ENCODE peak calls at places on chromosome 16, in four cellular contexts. One of them, this sample, is unnamed.

GRCh38 chr16:26983426-26983825 is 83.3 kb upstream of the C16orf82 start:
- DNase-seq in HepG2: no peak
- DNase-seq in GM12878: no peak
- DNase-seq in K562: no peak
- DNase-seq in this sample: no peak

GRCh38 chr16:70705056-70705455 is 19.2 kb upstream of the MTSS2 start:
- DNase-seq in K562: no peak
- DNase-seq in HepG2: no peak
- DNase-seq in GM12878: no peak
- DNase-seq in this sample: no peak

GRCh38 chr16:76335187-76335974 is 58.2 kb downstream of the CNTNAP4 start:
- DNase-seq in HepG2: no peak
- DNase-seq in GM12878: no peak
- DNase-seq in K562: no peak
- DNase-seq in this sample: no peak

GRCh38 chr16:3268294-3268693 is 11.9 kb upstream of the MEFV start:
- DNase-seq in HepG2: no peak
- DNase-seq in GM12878: no peak
- DNase-seq in K562: no peak
- DNase-seq in this sample: no peak

GRCh38 chr16:19265531-19265930 is 20.0 kb upstream of the CLEC19A start:
- DNase-seq in GM12878: no peak
- DNase-seq in K562: no peak
- DNase-seq in HepG2: no peak
- DNase-seq in this sample: no peak

GRCh38 chr16:67000384-67001158 is 12.2 kb downstream of the CES4A start:
- DNase-seq in K562: peak; percentile 98
- DNase-seq in HepG2: no peak
- DNase-seq in GM12878: no peak
- DNase-seq in this sample: no peak

GRCh38 chr16:1991135-1991551 is 1.4 kb downstream of the SYNGR3 start:
- DNase-seq in GM12878: peak; percentile 71
- DNase-seq in HepG2: no peak
- DNase-seq in K562: no peak
- DNase-seq in this sample: no peak

GRCh38 chr16:52405441-52405840 is 141.5 kb downstream of the TOX3 start:
- DNase-seq in K562: no peak
- DNase-seq in HepG2: no peak
- DNase-seq in GM12878: no peak
- DNase-seq in this sample: no peak

GRCh38 chr16:69498926-69499325 is 66.8 kb upstream of the NFAT5 start:
- DNase-seq in GM12878: no peak
- DNase-seq in K562: no peak
- DNase-seq in HepG2: no peak
- DNase-seq in this sample: no peak

GRCh38 chr16:49937886-49938285 is 82.0 kb upstream of the ZNF423 start:
- DNase-seq in K562: no peak
- DNase-seq in HepG2: no peak
- DNase-seq in GM12878: no peak
- DNase-seq in this sample: no peak

GRCh38 chr16:24975428-24975889 is 39.7 kb downstream of the ARHGAP17 start:
- DNase-seq in K562: no peak
- DNase-seq in GM12878: peak; percentile 76
- DNase-seq in HepG2: no peak
- DNase-seq in this sample: no peak

GRCh38 chr16:65975049-65975708 is 391.3 kb upstream of the CDH5 start:
- DNase-seq in HepG2: no peak
- DNase-seq in GM12878: no peak
- DNase-seq in K562: peak; percentile 33
- DNase-seq in this sample: no peak

GRCh38 chr16:78784773-78785172 is 685.3 kb downstream of the WWOX start:
- DNase-seq in HepG2: no peak
- DNase-seq in GM12878: no peak
- DNase-seq in K562: no peak
- DNase-seq in this sample: no peak

GRCh38 chr16:70428178-70428998 is 10.5 kb downstream of the ST3GAL2 start:
- DNase-seq in GM12878: peak; percentile 79
- DNase-seq in K562: peak; percentile 90
- DNase-seq in HepG2: peak; percentile 100
- DNase-seq in this sample: peak; percentile 43

GRCh38 chr16:83717308-83717707 is 90.5 kb upstream of the HSBP1 start:
- DNase-seq in HepG2: no peak
- DNase-seq in K562: peak; percentile 52
- DNase-seq in GM12878: no peak
- DNase-seq in this sample: peak; percentile 16

GRCh38 chr16:24070851-24071250 is 185.3 kb upstream of the CACNG3 start:
- DNase-seq in K562: peak; percentile 83
- DNase-seq in HepG2: peak; percentile 29
- DNase-seq in GM12878: peak; percentile 9
- DNase-seq in this sample: peak; percentile 72

GRCh38 chr16:24701521-24701951 is 27.9 kb upstream of the TNRC6A start:
- DNase-seq in GM12878: no peak
- DNase-seq in K562: no peak
- DNase-seq in HepG2: no peak
- DNase-seq in this sample: no peak

GRCh38 chr16:31712064-31712540 is 161.5 kb upstream of the ZNF267 start:
- DNase-seq in K562: no peak
- DNase-seq in HepG2: no peak
- DNase-seq in GM12878: no peak
- DNase-seq in this sample: no peak

GRCh38 chr16:17303101-17303500 is 167.7 kb downstream of the XYLT1 start:
- DNase-seq in K562: no peak
- DNase-seq in GM12878: no peak
- DNase-seq in HepG2: no peak
- DNase-seq in this sample: no peak

GRCh38 chr16:17306745-17307144 is 164.0 kb downstream of the XYLT1 start:
- DNase-seq in GM12878: no peak
- DNase-seq in HepG2: no peak
- DNase-seq in K562: no peak
- DNase-seq in this sample: no peak

GRCh38 chr16:17304124-17304813 is 166.5 kb downstream of the XYLT1 start:
- DNase-seq in HepG2: no peak
- DNase-seq in GM12878: no peak
- DNase-seq in K562: no peak
- DNase-seq in this sample: no peak

GRCh38 chr16:17305694-17306093 is 165.1 kb downstream of the XYLT1 start:
- DNase-seq in HepG2: no peak
- DNase-seq in K562: no peak
- DNase-seq in GM12878: peak; percentile 48
- DNase-seq in this sample: no peak

DNA sequence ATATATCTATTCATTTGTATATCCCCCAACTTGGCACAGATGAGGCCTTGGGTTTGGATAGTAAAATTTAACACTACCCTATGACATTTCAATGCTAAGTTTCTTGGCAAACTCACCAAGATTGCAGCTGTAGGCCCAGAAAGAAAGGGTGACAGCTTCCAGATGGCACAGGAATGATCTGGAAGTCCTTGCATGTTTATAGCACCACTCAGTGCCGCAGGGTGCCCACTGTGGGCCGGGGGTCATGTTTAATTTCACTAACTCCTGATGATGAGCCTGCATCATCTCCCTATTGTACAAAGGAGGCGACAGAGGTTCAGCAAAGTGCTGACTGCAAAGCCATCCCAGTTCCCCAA is 166.0 kb downstream of the XYLT1 start:
- DNase-seq in K562: no peak
- DNase-seq in HepG2: no peak
- DNase-seq in GM12878: no peak
- DNase-seq in this sample: no peak
- TF ChIP-seq FOXK2 in K562: no peak
- TF ChIP-seq FOXK2 in HepG2: no peak
- TF ChIP-seq FOXK2 in GM12878: no peak
- TF ChIP-seq FOXK2 in this sample: no peak

GRCh38 chr16:88711750-88712340 is 5.5 kb downstream of the CTU2 start:
- DNase-seq in HepG2: no peak
- DNase-seq in GM12878: no peak
- DNase-seq in K562: no peak
- DNase-seq in this sample: no peak
- TF ChIP-seq FOXK2 in HepG2: no peak
- TF ChIP-seq FOXK2 in GM12878: no peak
- TF ChIP-seq FOXK2 in K562: no peak
- TF ChIP-seq FOXK2 in this sample: no peak

GRCh38 chr16:87832759-87833502 is 36.4 kb downstream of the SLC7A5 start:
- DNase-seq in K562: no peak
- DNase-seq in GM12878: no peak
- DNase-seq in HepG2: no peak
- DNase-seq in this sample: no peak
- TF ChIP-seq FOXK2 in K562: no peak
- TF ChIP-seq FOXK2 in GM12878: no peak
- TF ChIP-seq FOXK2 in HepG2: no peak
- TF ChIP-seq FOXK2 in this sample: no peak

DNA sequence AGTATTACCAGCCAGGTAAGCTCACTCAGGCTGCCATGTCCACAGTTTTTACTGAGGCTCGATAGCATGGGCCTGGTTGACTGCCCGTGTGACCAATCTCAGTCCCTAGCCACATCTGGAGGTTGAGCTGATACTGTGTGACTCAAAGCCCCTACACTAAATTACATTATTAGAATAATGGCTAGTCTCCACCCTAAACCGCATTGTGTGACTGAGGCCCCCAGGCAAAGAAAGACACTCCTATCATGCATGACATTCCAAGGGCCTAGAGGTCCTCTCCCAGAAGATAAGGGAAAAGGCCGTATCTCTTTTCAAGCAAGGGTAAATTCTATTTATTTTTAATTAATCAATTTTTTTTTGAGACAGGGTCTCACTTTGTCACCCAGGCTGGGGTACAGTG is 505.3 kb downstream of the HAPSTR1 start:
- DNase-seq in HepG2: no peak
- DNase-seq in K562: no peak
- DNase-seq in GM12878: no peak
- DNase-seq in this sample: no peak
- TF ChIP-seq FOXK2 in HepG2: no peak
- TF ChIP-seq FOXK2 in K562: no peak
- TF ChIP-seq FOXK2 in GM12878: no peak
- TF ChIP-seq FOXK2 in this sample: no peak

This sample was measured in HEK293T.